ENCODE peak calls at places on chromosomes 12 and 14, in nine cellular contexts. S is HCT116; U is GM12878; C is CD8-positive, alpha-beta memory T cell; D is Peyer's patch; Z is upper lobe of right lung; Q is mesenchymal stem cell; L is left ventricle myocardium inferior; F is effector memory CD4-positive, alpha-beta T cell. V is an unnamed sample.

GRCh38 chr12:71354871-71355270 is 84.7 kb upstream of the LGR5 start:
- DNase-seq in S (no peak), U (no peak), C (no peak), D (no peak), Z (no peak), Q (no peak), L (no peak), F (no peak), V (no peak)

GRCh38 chr12:9742665-9743064 is 9.8 kb upstream of the CLECL1 start:
- DNase-seq in S (no peak), U (no peak), C (no peak), D (peak; percentile 73), Z (no peak), Q (no peak), L (no peak), F (no peak), V (no peak)

GRCh38 chr14:57575482-57575881 is 81.8 kb upstream of the CCDC198 start:
- DNase-seq in S (no peak), U (no peak), C (no peak), D (no peak), Z (no peak), Q (no peak), L (no peak), F (no peak), V (no peak)

GRCh38 chr12:58596381-58596780 is 323.9 kb downstream of the LRIG3 start:
- DNase-seq in S (no peak), U (no peak), C (no peak), D (no peak), Z (no peak), Q (no peak), L (no peak), F (no peak), V (no peak)

GRCh38 chr12:95265765-95266164 is 48.2 kb downstream of the VEZT start:
- DNase-seq in S (no peak), U (no peak), C (no peak), D (no peak), Z (no peak), Q (no peak), L (no peak), F (no peak), V (no peak)

GRCh38 chr12:27922591-27923139 is 49.9 kb downstream of the PTHLH start:
- DNase-seq in S (no peak), U (no peak), C (no peak), D (no peak), Z (no peak), Q (no peak), L (no peak), F (no peak), V (no peak)

GRCh38 chr14:52776816-52777215 is 14.6 kb downstream of the GNPNAT1 start:
- DNase-seq in S (no peak), U (no peak), C (no peak), D (no peak), Z (no peak), Q (no peak), L (no peak), F (no peak), V (no peak)

GRCh38 chr12:58586762-58587161 is 333.5 kb downstream of the LRIG3 start:
- DNase-seq in S (no peak), U (no peak), C (no peak), D (no peak), Z (no peak), Q (no peak), L (no peak), F (no peak), V (no peak)

GRCh38 chr12:80709811-80710726 is 2.6 kb downstream of the MYF6 start:
- DNase-seq in S (peak; percentile 4), U (no peak), C (no peak), D (no peak), Z (no peak), Q (no peak), L (no peak), F (no peak), V (no peak)

GRCh38 chr14:74518221-74518620 is 24.7 kb downstream of the ISCA2 start:
- DNase-seq in S (no peak), U (no peak), C (no peak), D (no peak), Z (peak; percentile 34), Q (no peak), L (no peak), F (no peak), V (no peak)

GRCh38 chr12:15982921-15983320 is 71.8 kb downstream of the DERA start:
- DNase-seq in S (no peak), U (no peak), C (no peak), D (no peak), Z (no peak), Q (no peak), L (no peak), F (no peak), V (no peak)

GRCh38 chr12:111389635-111390034 is 16.1 kb upstream of the SH2B3 start:
- DNase-seq in S (no peak), U (no peak), C (no peak), D (no peak), Z (no peak), Q (no peak), L (no peak), F (no peak), V (no peak)

GRCh38 chr14:35122696-35123387 is 490 bp downstream of the PRORP start:
- DNase-seq in S (no peak), U (no peak), C (no peak), D (no peak), Z (no peak), Q (peak; percentile 27), L (no peak), F (no peak), V (no peak)

DNA sequence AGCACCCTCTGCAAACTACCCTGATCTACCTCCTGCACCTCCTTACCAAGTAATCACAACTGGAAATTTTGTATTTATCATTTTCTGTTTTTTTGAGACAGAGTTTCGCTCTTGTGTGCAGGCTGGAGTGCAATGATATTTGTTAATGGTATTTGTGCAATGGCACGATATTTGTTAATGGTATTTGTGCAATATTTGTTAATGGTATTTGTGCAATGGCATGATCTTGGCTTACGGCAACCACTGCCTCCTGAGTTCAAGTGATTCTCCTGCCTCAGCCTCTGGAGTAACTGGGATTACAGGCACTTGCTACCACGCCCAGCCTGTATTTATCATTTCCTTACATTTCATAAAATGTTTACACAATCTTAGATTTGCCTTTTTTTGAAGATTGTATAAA is 5.7 kb upstream of the NECAP1 start:
- DNase-seq in S (no peak), U (no peak), C (no peak), D (no peak), Z (no peak), Q (no peak), L (no peak), F (no peak), V (no peak)
- H3K9me3 ChIP-seq in S (no peaks in the 10 kb centered on the region), U (no peaks in the 10 kb centered on the region), C (no peaks in the 10 kb centered on the region), D (no peaks in the 10 kb centered on the region), Z (no peaks in the 10 kb centered on the region), Q (no peaks in the 10 kb centered on the region), L (no peaks in the 10 kb centered on the region), F (no peaks in the 10 kb centered on the region), V (no peaks in the 10 kb centered on the region)

GRCh38 chr14:101520621-101521305 is 40.5 kb upstream of the DIO3 start:
- DNase-seq in S (no peak), U (no peak), C (no peak), D (peak; percentile 52), Z (no peak), Q (no peak), L (peak; percentile 35), F (no peak), V (no peak)
- H3K4me3 ChIP-seq in S (no peak overlapping the region), U (no peak overlapping the region), C (no peak overlapping the region), D (no peak overlapping the region), Z (no peak overlapping the region), Q (no peak overlapping the region), L (no peak overlapping the region), F (no peak overlapping the region), V (no peak overlapping the region)

GRCh38 chr14:67554341-67554740 is 21.3 kb downstream of the PLEKHH1 start:
- DNase-seq in S (no peak), U (no peak), C (no peak), D (no peak), Z (peak; percentile 30), Q (no peak), L (no peak), F (no peak), V (no peak)

GRCh38 chr14:67556671-67557070 is 23.6 kb downstream of the PLEKHH1 start:
- DNase-seq in S (no peak), U (no peak), C (no peak), D (no peak), Z (no peak), Q (no peak), L (no peak), F (no peak), V (no peak)

GRCh38 chr14:67557656-67558055 is 24.6 kb downstream of the PLEKHH1 start:
- DNase-seq in S (no peak), U (no peak), C (no peak), D (no peak), Z (peak; percentile 28), Q (no peak), L (no peak), F (no peak), V (no peak)

GRCh38 chr14:67557118-67557517 is 24.0 kb downstream of the PLEKHH1 start:
- DNase-seq in S (no peak), U (no peak), C (no peak), D (no peak), Z (no peak), Q (peak; percentile 53), L (no peak), F (no peak), V (no peak)

GRCh38 chr14:67555518-67556090 is 22.5 kb downstream of the PLEKHH1 start:
- DNase-seq in S (no peak), U (no peak), C (no peak), D (no peak), Z (peak; percentile 70), Q (no peak), L (no peak), F (no peak), V (no peak)
- H3K4me1 ChIP-seq in S (peaks cover 16% of the 10 kb centered on the region), U (no peaks in the 10 kb centered on the region), C (no peaks in the 10 kb centered on the region), D (no peaks in the 10 kb centered on the region), Z (no peaks in the 10 kb centered on the region), Q (peaks cover 14% of the 10 kb centered on the region), L (no peaks in the 10 kb centered on the region), F (no peaks in the 10 kb centered on the region), V (no peaks in the 10 kb centered on the region)

GRCh38 chr12:50918584-50919316 is 33.6 kb upstream of the HIGD1C start:
- DNase-seq in S (no peak), U (no peak), C (no peak), D (no peak), Z (no peak), Q (peak; percentile 43), L (no peak), F (no peak), V (no peak)

GRCh38 chr12:50916292-50916691 is 36.1 kb upstream of the HIGD1C start:
- DNase-seq in S (peak; percentile 18), U (no peak), C (no peak), D (no peak), Z (no peak), Q (no peak), L (no peak), F (no peak), V (no peak)

GRCh38 chr12:50914872-50915484 is 37.4 kb upstream of the HIGD1C start:
- DNase-seq in S (no peak), U (no peak), C (no peak), D (no peak), Z (no peak), Q (no peak), L (no peak), F (no peak), V (no peak)

DNA sequence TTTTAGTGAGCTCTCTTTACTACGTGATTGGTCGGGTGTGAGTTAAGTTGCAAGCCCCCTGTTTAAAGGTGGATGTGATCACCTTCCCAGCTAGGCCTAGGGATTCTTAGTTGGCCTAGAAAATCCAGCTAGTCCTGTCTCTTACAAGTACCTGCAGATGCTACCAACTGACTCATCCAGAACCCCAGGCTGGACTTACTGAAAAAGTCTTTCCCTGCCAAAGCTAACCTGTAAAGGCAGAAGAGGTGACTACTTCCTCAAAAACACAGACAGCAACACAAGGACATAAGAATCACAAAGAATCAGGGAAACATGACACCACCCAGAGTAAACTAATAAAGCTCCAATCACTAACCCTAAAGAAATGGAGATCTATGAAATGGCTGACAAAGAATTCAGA is 39.1 kb upstream of the HIGD1C start:
- DNase-seq in S (no peak), U (no peak), C (no peak), D (no peak), Z (no peak), Q (no peak), L (no peak), F (no peak), V (no peak)
- H3K9me3 ChIP-seq in S (peaks cover 11% of the 10 kb centered on the region), U (peaks cover 21% of the 10 kb centered on the region), C (peaks cover 3% of the 10 kb centered on the region), D (no peaks in the 10 kb centered on the region), Z (peaks cover 9% of the 10 kb centered on the region), Q (peaks cover 52% of the 10 kb centered on the region), L (peaks cover 64% of the 10 kb centered on the region), F (no peaks in the 10 kb centered on the region), V (peaks cover 31% of the 10 kb centered on the region)

V was measured in HAP-1.